ENCODE peak calls at places on chromosome 21, in ten cellular contexts. S is sigmoid colon, G is body of pancreas, H is ovary, T is testis, E is A549, N is adrenal gland, O is stomach, D is spleen, X is GM12892. K is an unnamed sample.
A peak's percentile ranks its signal among the peaks of the same experiment; 100 is the strongest.

GRCh38 chr21:15415541-15416261 is 314.1 kb upstream of the USP25 start:
- DNase-seq in D (no peak), E (no peak), S (no peak), N (no peak), T (peak; percentile 39), O (no peak), G (no peak), X (no peak), H (no peak), K (no peak)

GRCh38 chr21:14488805-14489204 is 57.3 kb downstream of the SAMSN1 start:
- DNase-seq in E (no peak), X (no peak), O (no peak), T (no peak), D (no peak), S (no peak), G (no peak), H (no peak), N (no peak), K (no peak)

GRCh38 chr21:42165901-42166300 is 53.0 kb upstream of the ABCG1 start:
- DNase-seq in S (no peak), X (no peak), O (peak; percentile 15), D (no peak), E (no peak), N (peak; percentile 6), G (no peak), T (peak; percentile 4), H (no peak), K (no peak)

GRCh38 chr21:23452384-23453083 is 2154.7 kb downstream of the MRPL39 start:
- DNase-seq in E (no peak), S (no peak), N (peak; percentile 17), G (peak; percentile 30), X (no peak), O (no peak), T (peak; percentile 61), D (no peak), H (no peak), K (peak; percentile 1)

GRCh38 chr21:24895885-24896734 is 711.2 kb downstream of the MRPL39 start:
- DNase-seq in G (no peak), N (peak; percentile 34), O (peak; percentile 26), T (peak; percentile 56), E (no peak), S (no peak), D (no peak), H (no peak), X (no peak), K (peak; percentile 1)

GRCh38 chr21:14697769-14698168 is 151.7 kb upstream of the SAMSN1 start:
- DNase-seq in T (no peak), E (no peak), H (no peak), S (no peak), X (no peak), D (no peak), N (no peak), G (no peak), O (no peak), K (no peak)

GRCh38 chr21:20661745-20662470 is 336.3 kb upstream of the NCAM2 start:
- DNase-seq in H (no peak), O (no peak), X (no peak), G (no peak), T (no peak), S (no peak), N (no peak), D (no peak), E (no peak), K (no peak)

GRCh38 chr21:45283019-45283610 is 4.6 kb downstream of the POFUT2 start:
- DNase-seq in N (no peak), T (peak; percentile 9), S (peak; percentile 50), D (peak; percentile 54), X (no peak), G (no peak), O (peak; percentile 5), E (no peak), H (peak; percentile 31), K (no peak)

GRCh38 chr21:45479691-45480675 is 62.3 kb downstream of the SLC19A1 start:
- DNase-seq in T (no peak), G (no peak), D (no peak), E (no peak), H (no peak), N (no peak), S (no peak), O (no peak), X (no peak), K (no peak)

GRCh38 chr21:26769613-26770188 is 75.5 kb downstream of the ADAMTS1 start:
- DNase-seq in H (no peak), S (no peak), O (no peak), D (no peak), T (peak; percentile 25), X (no peak), N (no peak), E (no peak), G (no peak), K (peak; percentile 18)

GRCh38 chr21:37453350-37453749 is 86.8 kb downstream of the DYRK1A start:
- DNase-seq in S (no peak), N (no peak), O (no peak), D (no peak), X (no peak), E (no peak), T (no peak), H (no peak), G (no peak), K (no peak)
- TF ChIP-seq POLR2A in S (no peak), N (no peak), O (no peak), D (no peak), X (no peak), E (no peak), T (no peak), H (no peak), G (no peak), K (no peak)

DNA sequence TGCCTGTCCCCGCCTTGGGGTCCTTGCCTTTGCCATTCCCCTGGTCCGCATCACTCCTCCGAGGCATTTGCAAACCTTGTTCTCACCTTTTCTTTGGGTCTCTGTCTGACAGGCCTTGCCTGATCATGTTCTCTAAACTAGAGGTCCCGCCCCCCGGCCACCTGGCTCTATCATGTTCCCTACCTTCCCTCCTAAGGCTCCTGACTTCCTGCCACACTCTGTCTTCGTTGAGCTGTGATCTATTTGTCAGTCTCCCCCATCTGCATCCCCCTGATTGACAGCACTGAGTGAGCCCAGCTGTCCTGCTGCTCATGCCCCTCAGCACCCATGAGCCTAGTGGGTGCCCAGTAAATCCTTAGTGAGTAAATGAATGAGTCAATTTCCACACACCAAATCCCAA is 22.8 kb downstream of the ERG start:
- DNase-seq in O (no peak), T (no peak), X (no peak), S (no peak), D (no peak), G (no peak), N (no peak), H (no peak), E (no peak), K (no peak)
- TF ChIP-seq POLR2A in O (no peak), T (no peak), X (no peak), S (no peak), D (no peak), G (no peak), N (no peak), H (no peak), E (no peak), K (no peak)

GRCh38 chr21:46668381-46668780 is 32.9 kb downstream of the PRMT2 start:
- DNase-seq in G (no peak), D (no peak), N (no peak), H (no peak), E (no peak), T (no peak), O (no peak), S (no peak), X (no peak), K (no peak)

GRCh38 chr21:46664316-46664995 is 29.0 kb downstream of the PRMT2 start:
- DNase-seq in S (no peak), G (no peak), D (no peak), H (no peak), N (no peak), X (no peak), T (no peak), E (no peak), O (no peak), K (no peak)

GRCh38 chr21:46667191-46667734 is 31.8 kb downstream of the PRMT2 start:
- DNase-seq in G (no peak), T (no peak), O (no peak), E (no peak), X (no peak), N (no peak), S (no peak), H (no peak), D (no peak), K (no peak)

GRCh38 chr21:46665566-46665965 is 30.1 kb downstream of the PRMT2 start:
- DNase-seq in H (no peak), E (no peak), T (no peak), N (no peak), D (no peak), O (no peak), G (no peak), X (no peak), S (no peak), K (no peak)

DNA sequence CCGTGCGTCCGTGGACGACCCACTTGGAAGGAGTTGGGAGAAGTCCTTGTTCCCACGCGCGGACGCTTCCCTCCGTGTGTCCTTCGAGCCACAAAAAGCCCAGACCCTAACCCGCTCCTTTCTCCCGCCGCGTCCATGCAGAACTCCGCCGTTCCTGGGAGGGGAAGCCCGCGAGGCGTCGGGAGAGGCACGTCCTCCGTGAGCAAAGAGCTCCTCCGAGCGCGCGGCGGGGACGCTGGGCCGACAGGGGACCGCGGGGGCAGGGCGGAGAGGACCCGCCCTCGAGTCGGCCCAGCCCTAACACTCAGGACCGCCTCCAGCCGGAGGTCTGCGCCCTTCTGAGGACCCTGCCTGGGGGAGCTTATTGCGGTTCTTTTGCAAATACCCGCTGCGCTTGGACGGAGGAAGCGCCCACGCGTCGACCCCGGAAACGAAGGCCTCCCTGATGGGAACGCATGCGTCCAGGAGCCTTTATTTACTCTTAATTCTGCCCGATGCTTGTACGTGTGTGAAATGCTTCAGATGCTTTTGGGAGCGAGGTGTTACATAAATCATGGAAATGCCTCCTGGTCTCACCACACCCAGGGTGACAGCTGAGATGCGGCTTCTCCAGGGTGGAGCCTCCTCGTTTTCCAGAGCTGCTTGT is 32.4 kb downstream of the PRMT2 start:
- DNase-seq in D (no peak), H (no peak), T (no peak), S (no peak), N (no peak), X (no peak), E (no peak), O (no peak), G (no peak), K (no peak)
- TF ChIP-seq POLR2A in D (no peak), H (no peak), T (no peak), S (no peak), N (no peak), X (no peak), E (peak; percentile 4), O (no peak), G (no peak), K (no peak)

GRCh38 chr21:43809853-43810504 is 20.6 kb downstream of the RRP1 start:
- DNase-seq in S (no peak), H (no peak), N (no peak), E (no peak), X (no peak), T (no peak), D (no peak), O (no peak), G (no peak), K (no peak)
- TF ChIP-seq POLR2A in S (no peak), H (no peak), N (no peak), E (no peak), X (no peak), T (no peak), D (no peak), O (no peak), G (no peak), K (no peak)